ENCODE peak calls at places on chromosomes 13 and 19, in eight cellular contexts. T, E, D, I, R, A, C and F are unnamed samples.

GRCh38 chr19:33376423-33376822 is 2.9 kb downstream of the CEBPG start:
- DNase-seq in T (no peak), E (no peak), D (peak; percentile 87), I (peak; percentile 66), R (no peak), A (no peak), C (peak; percentile 67), F (no peak)

GRCh38 chr13:36526897-36527296 is 94.6 kb downstream of the CCNA1 start:
- DNase-seq in T (no peak), E (no peak), D (no peak), I (no peak), R (no peak), A (no peak), C (no peak), F (no peak)

GRCh38 chr19:3710265-3710812 is 2.2 kb downstream of the TJP3 start:
- DNase-seq in T (no peak), E (no peak), D (peak; percentile 91), I (no peak), R (no peak), A (no peak), C (no peak), F (no peak)

GRCh38 chr13:95226932-95227718 is 74.1 kb downstream of the ABCC4 start:
- DNase-seq in T (no peak), E (no peak), D (no peak), I (no peak), R (no peak), A (peak; percentile 29), C (no peak), F (peak; percentile 56)

GRCh38 chr13:111046590-111047141 is 68.4 kb upstream of the ARHGEF7 start:
- DNase-seq in T (no peak), E (no peak), D (no peak), I (no peak), R (no peak), A (peak; percentile 33), C (no peak), F (peak; percentile 72)

GRCh38 chr19:24074720-24075119 is 12.3 kb upstream of the ZNF254 start:
- DNase-seq in T (peak; percentile 5), E (no peak), D (no peak), I (no peak), R (no peak), A (no peak), C (no peak), F (no peak)

GRCh38 chr13:114035583-114036501 is 62.0 kb upstream of the C13orf46 start:
- DNase-seq in T (no peak), E (peak; percentile 47), D (no peak), I (no peak), R (no peak), A (no peak), C (no peak), F (no peak)

GRCh38 chr13:113374511-113375175 is 10.7 kb upstream of the GRTP1 start:
- DNase-seq in T (no peak), E (no peak), D (peak; percentile 50), I (no peak), R (no peak), A (no peak), C (no peak), F (no peak)

GRCh38 chr19:39325778-39326680 is 5.4 kb upstream of the LRFN1 start:
- DNase-seq in T (no peak), E (no peak), D (no peak), I (no peak), R (no peak), A (no peak), C (no peak), F (no peak)

GRCh38 chr13:111241006-111241755 is 79.3 kb upstream of the TEX29 start:
- DNase-seq in T (no peak), E (no peak), D (no peak), I (no peak), R (no peak), A (no peak), C (no peak), F (no peak)

GRCh38 chr19:8208710-8209110 is 460 bp upstream of the CERS4 start:
- DNase-seq in T (no peak), E (no peak), D (no peak), I (no peak), R (no peak), A (no peak), C (peak; percentile 71), F (no peak)

GRCh38 chr19:47027586-47028371 is 8.1 kb downstream of the NPAS1 start:
- DNase-seq in T (no peak), E (no peak), D (no peak), I (no peak), R (no peak), A (no peak), C (no peak), F (no peak)

GRCh38 chr13:36673838-36674326 is at the start of gene SERTM1:
- DNase-seq in T (no peak), E (peak; percentile 50), D (no peak), I (no peak), R (no peak), A (no peak), C (peak; percentile 60), F (no peak)

GRCh38 chr13:106566682-106567420 is 1.1 kb downstream of the ARGLU1 start:
- DNase-seq in T (no peak), E (peak; percentile 34), D (peak; percentile 75), I (no peak), R (no peak), A (peak; percentile 53), C (peak; percentile 59), F (peak; percentile 74)

GRCh38 chr13:112103971-112104872 is 37.3 kb downstream of the SOX1 start:
- DNase-seq in T (peak; percentile 84), E (no peak), D (peak; percentile 48), I (no peak), R (no peak), A (no peak), C (no peak), F (no peak)

GRCh38 chr19:34481861-34482379 is 362 bp downstream of the WTIP start:
- DNase-seq in T (no peak), E (peak; percentile 55), D (no peak), I (no peak), R (no peak), A (no peak), C (peak; percentile 44), F (peak; percentile 50)

GRCh38 chr13:91868351-91868750 is 469.9 kb downstream of the GPC5 start:
- DNase-seq in T (no peak), E (no peak), D (no peak), I (no peak), R (no peak), A (no peak), C (no peak), F (no peak)

GRCh38 chr19:6532244-6532999 is 1.6 kb downstream of the TNFSF9 start:
- DNase-seq in T (no peak), E (no peak), D (no peak), I (no peak), R (no peak), A (peak; percentile 65), C (no peak), F (peak; percentile 84)

GRCh38 chr13:106163426-106163825 is 372.0 kb downstream of the EFNB2 start:
- DNase-seq in T (no peak), E (no peak), D (no peak), I (no peak), R (no peak), A (no peak), C (no peak), F (no peak)

GRCh38 chr19:18202759-18203407 is 959 bp downstream of the RAB3A start:
- DNase-seq in T (no peak), E (peak; percentile 31), D (peak; percentile 76), I (no peak), R (no peak), A (peak; percentile 50), C (peak; percentile 64), F (peak; percentile 50)

GRCh38 chr19:5298502-5298901 is 42.1 kb downstream of the PTPRS start:
- DNase-seq in T (no peak), E (no peak), D (no peak), I (no peak), R (no peak), A (no peak), C (no peak), F (no peak)

GRCh38 chr13:95275322-95276118 is 25.7 kb downstream of the ABCC4 start:
- DNase-seq in T (no peak), E (no peak), D (no peak), I (no peak), R (no peak), A (no peak), C (no peak), F (no peak)

GRCh38 chr19:4518345-4519171 is at the start of gene PLIN4:
- DNase-seq in T (no peak), E (no peak), D (peak; percentile 97), I (no peak), R (no peak), A (no peak), C (peak; percentile 92), F (no peak)

GRCh38 chr19:18433039-18433691 is 4.8 kb downstream of the ISYNA1 start:
- DNase-seq in T (no peak), E (no peak), D (peak; percentile 76), I (no peak), R (no peak), A (peak; percentile 87), C (peak; percentile 74), F (peak; percentile 73)

GRCh38 chr13:75137911-75138571 is 343.9 kb downstream of the TBC1D4 start:
- DNase-seq in T (no peak), E (no peak), D (no peak), I (no peak), R (no peak), A (no peak), C (no peak), F (no peak)

GRCh38 chr19:49851456-49852259 is 699 bp downstream of the PTOV1 start:
- DNase-seq in T (no peak), E (peak; percentile 53), D (no peak), I (no peak), R (no peak), A (peak; percentile 59), C (peak; percentile 48), F (peak; percentile 69)

GRCh38 chr13:20494656-20495055 is 31.0 kb downstream of the CRYL1 start:
- DNase-seq in T (no peak), E (no peak), D (no peak), I (no peak), R (no peak), A (no peak), C (no peak), F (no peak)

GRCh38 chr19:41895745-41896580 is 13.0 kb downstream of the ARHGEF1 start:
- DNase-seq in T (no peak), E (no peak), D (no peak), I (no peak), R (no peak), A (no peak), C (no peak), F (no peak)
- TF ChIP-seq CTCF in T (peak; percentile 13), E (peak; percentile 35), D (no peak), I (no peak), R (peak; percentile 36), A (no peak), C (no peak), F (peak; percentile 24)

GRCh38 chr19:11331502-11331901 is 8.0 kb downstream of the RAB3D start:
- DNase-seq in T (no peak), E (no peak), D (no peak), I (no peak), R (no peak), A (no peak), C (no peak), F (no peak)
- TF ChIP-seq CTCF in T (no peak), E (no peak), D (no peak), I (no peak), R (no peak), A (no peak), C (no peak), F (no peak)

GRCh38 chr13:31167490-31167889 is 5.8 kb upstream of the HSPH1 start:
- DNase-seq in T (no peak), E (no peak), D (no peak), I (no peak), R (no peak), A (no peak), C (no peak), F (no peak)
- TF ChIP-seq CTCF in T (no peak), E (no peak), D (no peak), I (no peak), R (no peak), A (no peak), C (no peak), F (no peak)

GRCh38 chr13:71754407-71754974 is 112.5 kb downstream of the DACH1 start:
- DNase-seq in T (no peak), E (no peak), D (no peak), I (no peak), R (no peak), A (no peak), C (no peak), F (no peak)
- TF ChIP-seq CTCF in T (no peak), E (no peak), D (no peak), I (no peak), R (no peak), A (no peak), C (no peak), F (no peak)